ENCODE peak calls at places on chromosome 22, in nine cellular contexts. X is body of pancreas, A is cardiac muscle cell, N is ovary, L is GM10248, K is neural progenitor cell, P is transverse colon, B is GM12878, T is RWPE1. Y is an unnamed sample.

GRCh38 chr22:36411589-36412258 is 24.0 kb upstream of the MYH9 start:
- DNase-seq in X (peak; percentile 77), A (no peak), N (peak; percentile 41), L (no peak), K (no peak), P (peak; percentile 70), B (no peak), T (no peak), Y (no peak)

GRCh38 chr22:46862418-46863324 is 100.2 kb downstream of the TBC1D22A start:
- DNase-seq in X (no peak), A (no peak), N (no peak), L (no peak), K (no peak), P (no peak), B (peak; percentile 7), T (no peak), Y (no peak)

GRCh38 chr22:46905415-46905814 is 143.0 kb downstream of the TBC1D22A start:
- DNase-seq in X (no peak), A (no peak), N (no peak), L (no peak), K (no peak), P (no peak), B (no peak), T (no peak), Y (no peak)

GRCh38 chr22:35568751-35569725 is 28.4 kb downstream of the RASD2 start:
- DNase-seq in X (no peak), A (no peak), N (no peak), L (no peak), K (no peak), P (no peak), B (no peak), T (peak; percentile 38), Y (no peak)

GRCh38 chr22:48188211-48188845 is 1425.9 kb downstream of the TBC1D22A start:
- DNase-seq in X (no peak), A (no peak), N (no peak), L (no peak), K (no peak), P (no peak), B (no peak), T (no peak), Y (no peak)

GRCh38 chr22:18078329-18079041 is 695 bp downstream of the PEX26 start:
- DNase-seq in X (peak; percentile 59), A (no peak), N (peak; percentile 40), L (peak; percentile 46), K (no peak), P (peak; percentile 60), B (no peak), T (peak; percentile 24), Y (peak; percentile 15)

GRCh38 chr22:39315389-39315788 is 4.0 kb downstream of the RPL3 start:
- DNase-seq in X (no peak), A (no peak), N (no peak), L (no peak), K (no peak), P (no peak), B (no peak), T (no peak), Y (no peak)

GRCh38 chr22:20606041-20606783 is 98.8 kb downstream of the MED15 start:
- DNase-seq in X (peak; percentile 93), A (peak; percentile 81), N (no peak), L (peak; percentile 85), K (peak; percentile 84), P (peak; percentile 66), B (no peak), T (peak; percentile 68), Y (peak; percentile 49)

GRCh38 chr22:39520874-39521857 is 804 bp downstream of the ATF4 start:
- DNase-seq in X (peak; percentile 78), A (peak; percentile 85), N (peak; percentile 82), L (peak; percentile 77), K (peak; percentile 71), P (peak; percentile 84), B (no peak), T (peak; percentile 36), Y (peak; percentile 64)

GRCh38 chr22:48247829-48248228 is 1485.4 kb downstream of the TBC1D22A start:
- DNase-seq in X (no peak), A (no peak), N (no peak), L (no peak), K (no peak), P (no peak), B (no peak), T (no peak), Y (no peak)

GRCh38 chr22:48574776-48575566 is 1252.7 kb downstream of the BRD1 start:
- DNase-seq in X (peak; percentile 61), A (peak; percentile 79), N (peak; percentile 73), L (no peak), K (peak; percentile 92), P (peak; percentile 12), B (no peak), T (no peak), Y (peak; percentile 84)

GRCh38 chr22:35597692-35598395 is 19.3 kb downstream of the MB start:
- DNase-seq in X (peak; percentile 81), A (peak; percentile 81), N (no peak), L (no peak), K (no peak), P (no peak), B (no peak), T (no peak), Y (no peak)

GRCh38 chr22:41469218-41469851 is 418 bp downstream of the ACO2 start:
- DNase-seq in X (no peak), A (no peak), N (no peak), L (no peak), K (peak; percentile 55), P (peak; percentile 81), B (no peak), T (no peak), Y (no peak)

GRCh38 chr22:48060266-48060665 is 1297.8 kb downstream of the TBC1D22A start:
- DNase-seq in X (no peak), A (no peak), N (no peak), L (no peak), K (no peak), P (no peak), B (no peak), T (no peak), Y (no peak)

GRCh38 chr22:28230682-28231081 is 311.6 kb upstream of the PITPNB start:
- DNase-seq in X (no peak), A (no peak), N (no peak), L (no peak), K (no peak), P (no peak), B (no peak), T (no peak), Y (no peak)

GRCh38 chr22:48491451-48491941 is 1336.2 kb downstream of the BRD1 start:
- DNase-seq in X (no peak), A (no peak), N (no peak), L (no peak), K (peak; percentile 47), P (no peak), B (no peak), T (no peak), Y (no peak)

GRCh38 chr22:30552719-30553118 is 6.2 kb upstream of the SEC14L6 start:
- DNase-seq in X (no peak), A (no peak), N (no peak), L (no peak), K (no peak), P (no peak), B (no peak), T (no peak), Y (no peak)

GRCh38 chr22:39478461-39478860 is 21.6 kb downstream of the MGAT3 start:
- DNase-seq in X (peak; percentile 45), A (peak; percentile 76), N (no peak), L (no peak), K (peak; percentile 60), P (no peak), B (no peak), T (no peak), Y (no peak)

GRCh38 chr22:25334091-25334490 is 114.7 kb downstream of the CRYBB2 start:
- DNase-seq in X (no peak), A (peak; percentile 79), N (no peak), L (peak; percentile 41), K (peak; percentile 87), P (peak; percentile 64), B (peak; percentile 0), T (no peak), Y (peak; percentile 60)

GRCh38 chr22:19477321-19478085 is 1.5 kb downstream of the UFD1 start:
- DNase-seq in X (no peak), A (no peak), N (no peak), L (no peak), K (no peak), P (no peak), B (no peak), T (no peak), Y (no peak)
- TF ChIP-seq CTCF in X (no peak), A (peak; percentile 35), N (no peak), L (peak; percentile 57), K (peak; percentile 5), P (no peak), B (no peak), T (peak; percentile 44), Y (no peak)

GRCh38 chr22:49645791-49646550 is 181.7 kb downstream of the BRD1 start:
- DNase-seq in X (no peak), A (no peak), N (no peak), L (no peak), K (no peak), P (no peak), B (no peak), T (no peak), Y (no peak)

GRCh38 chr22:49649166-49649565 is 178.5 kb downstream of the BRD1 start:
- DNase-seq in X (no peak), A (no peak), N (no peak), L (no peak), K (no peak), P (no peak), B (no peak), T (no peak), Y (no peak)

GRCh38 chr22:49648053-49648452 is 179.6 kb downstream of the BRD1 start:
- DNase-seq in X (no peak), A (no peak), N (no peak), L (no peak), K (no peak), P (no peak), B (no peak), T (no peak), Y (no peak)

GRCh38 chr22:49646876-49647275 is 180.8 kb downstream of the BRD1 start:
- DNase-seq in X (no peak), A (no peak), N (no peak), L (no peak), K (no peak), P (no peak), B (no peak), T (no peak), Y (no peak)

GRCh38 chr22:49647346-49648026 is 180.2 kb downstream of the BRD1 start:
- DNase-seq in X (no peak), A (no peak), N (no peak), L (no peak), K (no peak), P (no peak), B (no peak), T (no peak), Y (no peak)
- TF ChIP-seq CTCF in X (no peak), A (no peak), N (no peak), L (no peak), K (no peak), P (no peak), B (no peak), T (no peak), Y (no peak)

GRCh38 chr22:37818397-37819099 is 4.6 kb upstream of the GALR3 start:
- DNase-seq in X (peak; percentile 69), A (peak; percentile 73), N (peak; percentile 68), L (peak; percentile 84), K (peak; percentile 78), P (peak; percentile 77), B (no peak), T (no peak), Y (peak; percentile 42)
- TF ChIP-seq CTCF in X (peak; percentile 55), A (peak; percentile 42), N (peak; percentile 54), L (peak; percentile 42), K (peak; percentile 44), P (peak; percentile 36), B (peak; percentile 54), T (peak; percentile 36), Y (peak; percentile 48)

GRCh38 chr22:44685384-44686056 is 16.5 kb upstream of the PRR5 start:
- DNase-seq in X (no peak), A (no peak), N (no peak), L (peak; percentile 71), K (peak; percentile 77), P (peak; percentile 72), B (peak; percentile 71), T (peak; percentile 70), Y (no peak)
- TF ChIP-seq CTCF in X (no peak), A (no peak), N (no peak), L (no peak), K (no peak), P (no peak), B (no peak), T (no peak), Y (no peak)

Y was measured in progenitor cell of endocrine pancreas.